ENCODE peak calls at places on chromosome 4, in four cellular contexts. F is aorta, V is fibroblast of lung, G is astrocyte of the cerebellum. T is an unnamed sample.

GRCh38 chr4:85402371-85402770 is 72.6 kb upstream of the ARHGAP24 start:
- DNase-seq in F (no peak), V (peak; percentile 87), G (peak; percentile 97), T (peak; percentile 87)

GRCh38 chr4:53777244-53777984 is 186.1 kb upstream of the LNX1 start:
- DNase-seq in F (no peak), V (peak; percentile 87), G (no peak), T (no peak)

GRCh38 chr4:17758459-17758858 is 23.0 kb downstream of the FAM184B start:
- DNase-seq in F (no peak), V (no peak), G (no peak), T (no peak)

GRCh38 chr4:183384516-183384915 is 59.9 kb upstream of the CDKN2AIP start:
- DNase-seq in F (no peak), V (no peak), G (no peak), T (no peak)

GRCh38 chr4:3246458-3247398 is 2.2 kb upstream of the MSANTD1 start:
- DNase-seq in F (no peak), V (no peak), G (no peak), T (no peak)

GRCh38 chr4:177251237-177251636 is 58.4 kb upstream of the NEIL3 start:
- DNase-seq in F (no peak), V (no peak), G (no peak), T (no peak)

GRCh38 chr4:5888706-5889696 is 3.9 kb downstream of the CRMP1 start:
- DNase-seq in F (no peak), V (no peak), G (no peak), T (no peak)

GRCh38 chr4:93829531-93830089 is 1.1 kb downstream of the ATOH1 start:
- DNase-seq in F (no peak), V (no peak), G (no peak), T (no peak)

GRCh38 chr4:73213917-73214663 is 44.5 kb downstream of the ANKRD17 start:
- DNase-seq in F (no peak), V (peak; percentile 55), G (no peak), T (no peak)

GRCh38 chr4:55633903-55634302 is 2.2 kb downstream of the NMU start:
- DNase-seq in F (no peak), V (no peak), G (no peak), T (no peak)

GRCh38 chr4:183154701-183155391 is 55.8 kb downstream of the WWC2 start:
- DNase-seq in F (no peak), V (peak; percentile 48), G (no peak), T (peak; percentile 79)

GRCh38 chr4:38610844-38611550 is 53.0 kb upstream of the KLF3 start:
- DNase-seq in F (peak; percentile 61), V (no peak), G (no peak), T (no peak)

GRCh38 chr4:128649575-128650205 is 159.8 kb upstream of the JADE1 start:
- DNase-seq in F (no peak), V (peak; percentile 75), G (no peak), T (no peak)

GRCh38 chr4:96677499-96677898 is 837.6 kb downstream of the PDHA2 start:
- DNase-seq in F (no peak), V (peak; percentile 65), G (peak; percentile 31), T (no peak)

GRCh38 chr4:77510367-77510766 is 95.3 kb upstream of the CXCL13 start:
- DNase-seq in F (no peak), V (no peak), G (no peak), T (no peak)
- H3K4me3 ChIP-seq in F (no peak overlapping the region), V (no peak overlapping the region), G (no peak overlapping the region), T (no peak overlapping the region)

GRCh38 chr4:123510666-123511065 is 114.1 kb downstream of the SPRY1 start:
- DNase-seq in F (no peak), V (no peak), G (no peak), T (no peak)

GRCh38 chr4:123505457-123506310 is 109.1 kb downstream of the SPRY1 start:
- DNase-seq in F (peak; percentile 75), V (peak; percentile 79), G (peak; percentile 59), T (no peak)

GRCh38 chr4:123503698-123504389 is 107.2 kb downstream of the SPRY1 start:
- DNase-seq in F (peak; percentile 62), V (no peak), G (no peak), T (no peak)

GRCh38 chr4:123505077-123505456 is 108.5 kb downstream of the SPRY1 start:
- DNase-seq in F (no peak), V (peak; percentile 42), G (no peak), T (no peak)

GRCh38 chr4:123506311-123506685 is 109.7 kb downstream of the SPRY1 start:
- DNase-seq in F (no peak), V (no peak), G (no peak), T (no peak)
- H3K4me3 ChIP-seq in F (no peak overlapping the region), V (no peak overlapping the region), G (peak overlapping the region; percentile 42), T (no peak overlapping the region)

GRCh38 chr4:10285028-10285427 is 168.4 kb upstream of the WDR1 start:
- DNase-seq in F (no peak), V (no peak), G (no peak), T (no peak)

GRCh38 chr4:10283761-10284160 is 167.2 kb upstream of the WDR1 start:
- DNase-seq in F (no peak), V (no peak), G (no peak), T (no peak)

GRCh38 chr4:10279261-10279660 is 162.7 kb upstream of the WDR1 start:
- DNase-seq in F (no peak), V (no peak), G (no peak), T (no peak)

GRCh38 chr4:10278071-10278470 is 161.5 kb upstream of the WDR1 start:
- DNase-seq in F (no peak), V (no peak), G (no peak), T (no peak)

GRCh38 chr4:10281996-10282395 is 165.4 kb upstream of the WDR1 start:
- DNase-seq in F (no peak), V (no peak), G (no peak), T (no peak)
- H3K4me3 ChIP-seq in F (no peak overlapping the region), V (no peak overlapping the region), G (no peak overlapping the region), T (no peak overlapping the region)

DNA sequence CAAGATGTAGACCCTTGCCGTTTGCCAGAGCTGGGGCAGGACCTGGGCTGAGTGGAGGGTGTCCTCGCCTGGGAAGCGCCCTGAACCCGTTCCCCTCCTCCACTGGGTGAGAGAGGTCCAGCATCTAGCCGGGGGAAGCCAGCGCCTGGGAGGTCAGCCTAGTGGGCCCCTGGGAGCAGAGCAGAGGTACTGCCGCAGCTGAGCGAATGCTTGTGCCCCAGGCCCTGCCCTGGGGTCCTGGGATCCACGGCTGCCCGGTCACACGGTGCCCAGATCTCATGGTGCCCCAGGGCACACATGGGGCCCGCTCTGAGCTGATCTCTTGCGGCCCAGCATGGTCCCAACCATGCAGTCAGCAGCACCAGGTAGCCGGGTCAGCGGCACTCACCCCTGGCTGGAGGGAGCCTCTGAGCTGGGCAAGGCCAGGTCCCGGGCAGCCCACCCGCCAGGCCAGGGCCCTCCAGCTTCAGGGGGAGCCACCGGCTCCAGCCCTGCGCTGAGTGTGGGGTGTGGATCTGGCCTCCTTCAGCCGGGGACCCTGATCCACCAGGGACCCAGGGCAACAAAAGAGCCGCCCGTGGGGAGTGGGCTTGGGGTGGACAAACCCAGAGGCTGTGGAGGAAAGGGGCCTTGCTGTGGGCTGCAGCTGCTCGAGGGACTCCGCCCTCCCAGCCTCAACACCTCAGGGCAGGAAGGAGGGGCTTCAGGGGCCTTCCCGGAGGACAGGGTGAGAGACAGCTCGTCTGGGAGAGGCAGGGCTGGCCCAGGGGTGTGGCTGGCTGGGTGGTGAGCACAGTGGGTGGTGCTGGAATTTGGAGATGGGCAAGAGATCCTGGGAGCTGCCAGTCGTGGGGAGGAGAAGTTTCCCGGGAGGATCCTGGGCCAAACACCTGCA is 4.1 kb upstream of the CPLX1 start:
- DNase-seq in F (peak; percentile 41), V (no peak), G (no peak), T (no peak)
- H3K4me3 ChIP-seq in F (no peak overlapping the region), V (no peak overlapping the region), G (no peak overlapping the region), T (no peak overlapping the region)

GRCh38 chr4:48986654-48987164 is 634 bp downstream of the CWH43 start:
- DNase-seq in F (no peak), V (no peak), G (no peak), T (no peak)
- H3K4me3 ChIP-seq in F (no peak overlapping the region), V (no peak overlapping the region), G (no peak overlapping the region), T (no peak overlapping the region)

DNA sequence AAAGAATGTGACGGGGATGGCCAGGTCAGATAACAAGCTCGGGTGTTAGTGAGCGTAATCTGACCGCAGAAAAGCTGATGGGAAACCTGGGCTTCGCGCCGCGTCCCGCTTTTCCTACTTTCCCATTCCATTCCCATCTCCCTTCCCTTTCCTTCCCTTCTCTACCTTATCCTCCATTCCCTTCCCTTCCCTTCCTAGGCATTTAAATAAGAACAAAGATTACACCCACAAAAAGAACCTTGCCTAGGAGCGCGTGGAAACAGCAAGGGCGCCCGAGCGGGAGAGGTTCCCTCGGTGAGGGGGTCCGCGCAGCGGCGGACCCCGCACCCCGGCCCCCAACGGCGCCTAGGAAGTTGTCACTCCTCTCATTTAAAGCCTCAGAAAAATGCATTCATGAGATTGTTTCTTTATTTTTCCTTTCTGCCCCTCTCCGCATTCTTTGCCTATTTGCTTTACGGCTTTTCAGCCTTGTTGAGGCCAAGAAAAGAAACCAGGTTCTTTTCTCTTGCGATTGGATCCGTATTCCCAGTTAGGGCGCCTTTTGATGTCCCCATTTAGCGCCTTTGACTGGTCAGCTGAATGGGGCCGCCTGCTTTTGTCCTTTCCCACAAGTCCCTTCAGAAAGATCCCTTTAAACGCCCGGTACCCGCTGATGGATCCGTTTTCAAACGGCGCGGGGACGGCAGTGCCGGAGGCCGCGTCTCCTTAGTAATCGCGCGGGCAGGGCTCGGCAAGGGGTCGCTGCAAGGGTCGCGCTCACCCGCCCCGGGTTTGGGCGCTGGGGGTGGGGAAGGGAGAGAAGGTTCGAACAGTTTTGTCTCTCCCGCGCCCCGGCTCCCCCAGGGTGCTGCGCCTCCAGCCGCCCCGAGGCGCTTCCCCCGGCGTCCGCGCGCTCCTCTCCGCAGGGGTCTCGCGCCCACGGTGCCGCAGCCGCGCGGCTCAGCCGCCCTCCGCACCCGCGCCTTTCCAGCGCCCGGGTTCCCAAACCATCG is 54.1 kb upstream of the TMEM33 start:
- DNase-seq in F (no peak), V (no peak), G (no peak), T (no peak)
- H3K4me3 ChIP-seq in F (peak overlapping the region; percentile 12), V (no peak overlapping the region), G (peak overlapping the region; percentile 29), T (peak overlapping the region; percentile 34)

GRCh38 chr4:40177591-40177990 is 19.2 kb upstream of the RHOH start:
- DNase-seq in F (no peak), V (no peak), G (no peak), T (no peak)

GRCh38 chr4:40176602-40177001 is 20.2 kb upstream of the RHOH start:
- DNase-seq in F (no peak), V (no peak), G (no peak), T (no peak)

GRCh38 chr4:40178672-40179071 is 18.2 kb upstream of the RHOH start:
- DNase-seq in F (no peak), V (no peak), G (no peak), T (no peak)

GRCh38 chr4:40170588-40170987 is 26.2 kb upstream of the RHOH start:
- DNase-seq in F (no peak), V (no peak), G (no peak), T (no peak)

DNA sequence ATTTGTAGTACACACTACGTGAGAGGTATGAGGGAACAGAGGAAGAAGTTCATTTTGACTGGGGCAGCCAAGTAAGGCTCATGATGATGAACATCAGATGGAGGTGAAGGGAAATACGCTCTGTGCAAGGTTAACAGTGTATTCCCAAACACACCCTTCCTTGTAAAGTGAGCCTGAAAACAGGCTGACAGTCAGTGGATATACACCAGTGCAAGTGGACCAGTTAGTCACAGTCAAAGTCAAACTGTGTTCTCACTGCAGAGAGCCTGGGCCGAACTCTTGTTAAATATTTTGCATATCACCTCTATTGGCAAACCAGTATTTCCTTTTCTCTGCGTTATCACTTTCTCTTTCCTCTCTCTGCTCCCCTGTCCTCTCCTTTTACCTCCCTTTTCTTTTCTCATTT is 23.4 kb upstream of the RHOH start:
- DNase-seq in F (no peak), V (no peak), G (no peak), T (no peak)
- H3K4me3 ChIP-seq in F (no peak overlapping the region), V (no peak overlapping the region), G (no peak overlapping the region), T (no peak overlapping the region)

T was measured in epithelial cell of proximal tubule.